ENCODE peak calls at places on chromosomes 6 and 20, in nine cellular contexts. H is dorsolateral prefrontal cortex, A is ureter, Q is DMS153, W is A673, S is sciatic nerve, Y is AG04450, I is RPMI7951, B is lung. K is an unnamed sample.

GRCh38 chr20:46897471-46897870 is 2.8 kb downstream of the EYA2 start:
- DNase-seq in H (no peak), A (no peak), Q (no peak), W (no peak), S (no peak), Y (no peak), I (no peak), B (no peak), K (no peak)

GRCh38 chr6:117451607-117452164 is 25.9 kb upstream of the ROS1 start:
- DNase-seq in H (no peak), A (no peak), Q (no peak), W (peak), S (no peak), Y (no peak), I (no peak), B (no peak), K (no peak)

GRCh38 chr6:54899442-54899841 is 52.9 kb downstream of the FAM83B start:
- DNase-seq in H (no peak), A (no peak), Q (no peak), W (no peak), S (no peak), Y (no peak), I (no peak), B (no peak), K (no peak)

GRCh38 chr20:53138454-53139291 is 166.5 kb downstream of the TSHZ2 start:
- DNase-seq in H (no peak), A (no peak), Q (no peak), W (no peak), S (no peak), Y (no peak), I (no peak), B (no peak), K (no peak)

GRCh38 chr6:169172946-169173345 is 80.7 kb downstream of the THBS2 start:
- DNase-seq in H (no peak), A (no peak), Q (no peak), W (no peak), S (no peak), Y (no peak), I (no peak), B (peak), K (no peak)

GRCh38 chr6:14542670-14543366 is 425.2 kb downstream of the CD83 start:
- DNase-seq in H (no peak), A (no peak), Q (no peak), W (peak), S (no peak), Y (peak), I (peak), B (no peak), K (no peak)

GRCh38 chr6:33850869-33851541 is 47.2 kb upstream of the MLN start:
- DNase-seq in H (no peak), A (no peak), Q (no peak), W (no peak), S (no peak), Y (no peak), I (no peak), B (no peak), K (no peak)

GRCh38 chr6:12717356-12717755 is 789 bp downstream of the PHACTR1 start:
- DNase-seq in H (no peak), A (no peak), Q (no peak), W (peak), S (no peak), Y (no peak), I (no peak), B (no peak), K (no peak)

GRCh38 chr6:83055366-83055964 is 10.2 kb downstream of the UBE3D start:
- DNase-seq in H (peak), A (peak), Q (peak), W (peak), S (peak), Y (no peak), I (peak), B (peak), K (no peak)

GRCh38 chr6:142507065-142507464 is 205.3 kb downstream of the ADGRG6 start:
- DNase-seq in H (no peak), A (no peak), Q (no peak), W (no peak), S (no peak), Y (no peak), I (no peak), B (no peak), K (no peak)

GRCh38 chr6:137882225-137882961 is 15.3 kb downstream of the TNFAIP3 start:
- DNase-seq in H (no peak), A (no peak), Q (no peak), W (no peak), S (no peak), Y (no peak), I (no peak), B (no peak), K (no peak)

GRCh38 chr6:132893772-132894490 is 79.6 kb downstream of the RPS12 start:
- DNase-seq in H (no peak), A (no peak), Q (no peak), W (peak), S (no peak), Y (no peak), I (no peak), B (no peak), K (peak)

GRCh38 chr6:158232445-158233213 is 64.5 kb downstream of the GTF2H5 start:
- DNase-seq in H (peak), A (peak), Q (peak), W (peak), S (peak), Y (no peak), I (peak), B (peak), K (no peak)

K was measured in LNCaP clone FGC.